ENCODE peak calls at places on chromosomes 5 and 9, in six cellular contexts. One of them, this sample, is unnamed.

GRCh38 chr9:84600739-84601138 is 68.8 kb upstream of the NTRK2 start:
- DNase-seq in IMR-90: no peak
- DNase-seq in choroid plexus epithelial cell: no peak
- DNase-seq in breast epithelium: no peak
- DNase-seq in fibroblast of pulmonary artery: no peak
- DNase-seq in AG10803: no peak
- DNase-seq in this sample: no peak

GRCh38 chr9:16688814-16689213 is 181.7 kb downstream of the BNC2 start:
- DNase-seq in choroid plexus epithelial cell: peak
- DNase-seq in AG10803: no peak
- DNase-seq in IMR-90: no peak
- DNase-seq in breast epithelium: no peak
- DNase-seq in fibroblast of pulmonary artery: peak
- DNase-seq in this sample: no peak

GRCh38 chr9:27529316-27530278 is at the start of gene MOB3B:
- DNase-seq in AG10803: peak
- DNase-seq in choroid plexus epithelial cell: peak
- DNase-seq in IMR-90: peak
- DNase-seq in breast epithelium: peak
- DNase-seq in fibroblast of pulmonary artery: peak
- DNase-seq in this sample: peak

GRCh38 chr5:139660105-139660915 is 12.2 kb downstream of the CXXC5 start:
- DNase-seq in choroid plexus epithelial cell: no peak
- DNase-seq in IMR-90: no peak
- DNase-seq in breast epithelium: peak
- DNase-seq in AG10803: peak
- DNase-seq in fibroblast of pulmonary artery: no peak
- DNase-seq in this sample: peak

GRCh38 chr5:147200001-147200400 is 34.8 kb upstream of the STK32A start:
- DNase-seq in breast epithelium: no peak
- DNase-seq in choroid plexus epithelial cell: no peak
- DNase-seq in IMR-90: no peak
- DNase-seq in AG10803: no peak
- DNase-seq in fibroblast of pulmonary artery: no peak
- DNase-seq in this sample: no peak

GRCh38 chr5:181043285-181044092 is 3.4 kb downstream of the BTNL9 start:
- DNase-seq in IMR-90: no peak
- DNase-seq in breast epithelium: no peak
- DNase-seq in AG10803: no peak
- DNase-seq in fibroblast of pulmonary artery: no peak
- DNase-seq in choroid plexus epithelial cell: no peak
- DNase-seq in this sample: no peak

GRCh38 chr5:15785636-15786035 is 285.7 kb downstream of the FBXL7 start:
- DNase-seq in AG10803: no peak
- DNase-seq in breast epithelium: no peak
- DNase-seq in IMR-90: no peak
- DNase-seq in choroid plexus epithelial cell: no peak
- DNase-seq in fibroblast of pulmonary artery: no peak
- DNase-seq in this sample: no peak

GRCh38 chr5:35938518-35939227 is at the start of gene CAPSL:
- DNase-seq in breast epithelium: peak
- DNase-seq in IMR-90: peak
- DNase-seq in choroid plexus epithelial cell: peak
- DNase-seq in AG10803: peak
- DNase-seq in fibroblast of pulmonary artery: peak
- DNase-seq in this sample: peak

GRCh38 chr9:79387091-79387490 is 184.7 kb upstream of the TLE4 start:
- DNase-seq in IMR-90: peak
- DNase-seq in breast epithelium: no peak
- DNase-seq in AG10803: no peak
- DNase-seq in fibroblast of pulmonary artery: no peak
- DNase-seq in choroid plexus epithelial cell: peak
- DNase-seq in this sample: no peak

GRCh38 chr9:96617439-96618185 is 2.0 kb downstream of the CDC14B start:
- DNase-seq in AG10803: no peak
- DNase-seq in breast epithelium: no peak
- DNase-seq in IMR-90: no peak
- DNase-seq in fibroblast of pulmonary artery: no peak
- DNase-seq in choroid plexus epithelial cell: no peak
- DNase-seq in this sample: no peak
- H3K4me3 ChIP-seq in AG10803: peak
- H3K4me3 ChIP-seq in breast epithelium: peak
- H3K4me3 ChIP-seq in IMR-90: peak
- H3K4me3 ChIP-seq in fibroblast of pulmonary artery: no peak
- H3K4me3 ChIP-seq in choroid plexus epithelial cell: peak
- H3K4me3 ChIP-seq in this sample: peak

DNA sequence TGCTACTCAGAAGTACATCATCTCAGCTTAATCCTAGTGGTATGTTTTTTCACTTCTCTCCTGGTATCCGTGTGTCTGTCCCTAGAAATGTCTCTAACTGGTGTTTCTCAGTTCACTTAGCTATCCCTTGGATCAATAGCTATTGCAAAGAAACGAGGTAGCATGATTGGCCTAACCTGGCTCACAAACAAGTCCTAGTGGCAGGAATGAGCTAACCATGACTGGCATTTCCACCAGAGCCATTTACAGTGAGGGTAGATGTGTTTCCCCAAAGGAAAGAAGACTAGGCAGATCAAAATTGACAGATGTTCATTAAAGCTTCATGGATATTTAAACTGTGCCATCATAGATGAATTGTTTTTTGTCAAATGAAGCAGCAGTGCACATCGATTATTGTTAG is 82.5 kb downstream of the PALM2AKAP2 start:
- DNase-seq in IMR-90: no peak
- DNase-seq in AG10803: no peak
- DNase-seq in choroid plexus epithelial cell: no peak
- DNase-seq in fibroblast of pulmonary artery: no peak
- DNase-seq in breast epithelium: no peak
- DNase-seq in this sample: no peak
- TF ChIP-seq CTCF in IMR-90: no peak
- TF ChIP-seq CTCF in AG10803: peak
- TF ChIP-seq CTCF in choroid plexus epithelial cell: no peak
- TF ChIP-seq CTCF in fibroblast of pulmonary artery: no peak
- TF ChIP-seq CTCF in breast epithelium: no peak
- TF ChIP-seq CTCF in this sample: no peak

GRCh38 chr5:177591690-177592009 is 353 bp upstream of the TMED9 start:
- DNase-seq in AG10803: no peak
- DNase-seq in choroid plexus epithelial cell: no peak
- DNase-seq in fibroblast of pulmonary artery: no peak
- DNase-seq in breast epithelium: no peak
- DNase-seq in IMR-90: no peak
- DNase-seq in this sample: no peak

GRCh38 chr5:177592905-177593304 is 902 bp downstream of the TMED9 start:
- DNase-seq in fibroblast of pulmonary artery: no peak
- DNase-seq in choroid plexus epithelial cell: no peak
- DNase-seq in IMR-90: no peak
- DNase-seq in breast epithelium: no peak
- DNase-seq in AG10803: no peak
- DNase-seq in this sample: no peak

GRCh38 chr5:177592010-177592834 is at the start of gene TMED9:
- DNase-seq in IMR-90: peak
- DNase-seq in fibroblast of pulmonary artery: peak
- DNase-seq in choroid plexus epithelial cell: peak
- DNase-seq in breast epithelium: peak
- DNase-seq in AG10803: peak
- DNase-seq in this sample: peak

GRCh38 chr5:177588413-177588909 is 3.5 kb upstream of the TMED9 start:
- DNase-seq in choroid plexus epithelial cell: no peak
- DNase-seq in fibroblast of pulmonary artery: no peak
- DNase-seq in breast epithelium: no peak
- DNase-seq in AG10803: no peak
- DNase-seq in IMR-90: no peak
- DNase-seq in this sample: no peak

GRCh38 chr5:177590406-177590805 is 1.6 kb upstream of the TMED9 start:
- DNase-seq in fibroblast of pulmonary artery: no peak
- DNase-seq in breast epithelium: no peak
- DNase-seq in AG10803: no peak
- DNase-seq in IMR-90: no peak
- DNase-seq in choroid plexus epithelial cell: no peak
- DNase-seq in this sample: no peak
- H3K4me3 ChIP-seq in fibroblast of pulmonary artery: no peak
- H3K4me3 ChIP-seq in breast epithelium: no peak
- H3K4me3 ChIP-seq in AG10803: no peak
- H3K4me3 ChIP-seq in IMR-90: no peak
- H3K4me3 ChIP-seq in choroid plexus epithelial cell: no peak
- H3K4me3 ChIP-seq in this sample: no peak

DNA sequence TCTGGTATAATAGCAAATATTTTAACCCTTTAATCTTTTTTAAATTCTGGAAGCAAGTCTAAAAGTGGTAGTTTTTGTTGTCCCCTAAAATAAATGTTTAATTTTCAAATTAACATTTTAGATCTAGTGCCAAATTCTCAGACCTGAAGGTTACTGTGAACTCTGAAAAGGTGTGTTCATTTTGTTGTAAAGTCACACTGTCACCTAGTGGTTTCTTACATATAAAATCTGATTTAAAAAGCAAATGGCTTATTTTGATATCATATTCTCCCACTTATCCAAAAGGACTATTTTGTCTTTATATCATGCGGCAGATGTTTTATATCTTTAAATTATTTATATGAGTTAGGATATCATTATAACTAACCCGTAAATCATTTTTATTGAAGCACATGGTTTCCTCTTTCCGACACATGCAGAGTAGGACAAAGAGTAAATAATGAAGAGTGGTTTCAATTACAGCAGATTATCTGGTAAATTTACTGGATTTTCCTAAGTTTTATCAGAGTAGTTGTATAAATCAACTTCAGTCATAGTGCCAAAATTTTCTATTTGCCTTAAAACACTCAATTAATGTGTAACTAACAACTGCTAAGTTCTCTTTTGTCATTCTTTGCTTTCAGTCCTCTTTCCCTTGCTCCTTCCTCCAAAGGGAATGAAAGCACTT is 189.4 kb downstream of the COX7C start:
- DNase-seq in AG10803: no peak
- DNase-seq in breast epithelium: no peak
- DNase-seq in fibroblast of pulmonary artery: no peak
- DNase-seq in IMR-90: no peak
- DNase-seq in choroid plexus epithelial cell: no peak
- DNase-seq in this sample: no peak
- TF ChIP-seq CTCF in AG10803: no peak
- TF ChIP-seq CTCF in breast epithelium: no peak
- TF ChIP-seq CTCF in fibroblast of pulmonary artery: no peak
- TF ChIP-seq CTCF in IMR-90: no peak
- TF ChIP-seq CTCF in choroid plexus epithelial cell: no peak
- TF ChIP-seq CTCF in this sample: no peak

GRCh38 chr5:64505769-64506566 is at the start of gene RGS7BP:
- DNase-seq in fibroblast of pulmonary artery: peak
- DNase-seq in AG10803: peak
- DNase-seq in choroid plexus epithelial cell: peak
- DNase-seq in IMR-90: peak
- DNase-seq in breast epithelium: no peak
- DNase-seq in this sample: peak

GRCh38 chr5:64497390-64497789 is 8.4 kb upstream of the RGS7BP start:
- DNase-seq in choroid plexus epithelial cell: peak
- DNase-seq in AG10803: peak
- DNase-seq in fibroblast of pulmonary artery: peak
- DNase-seq in breast epithelium: no peak
- DNase-seq in IMR-90: peak
- DNase-seq in this sample: peak

GRCh38 chr5:64506567-64507321 is 929 bp downstream of the RGS7BP start:
- DNase-seq in IMR-90: no peak
- DNase-seq in fibroblast of pulmonary artery: no peak
- DNase-seq in AG10803: no peak
- DNase-seq in breast epithelium: no peak
- DNase-seq in choroid plexus epithelial cell: no peak
- DNase-seq in this sample: no peak

GRCh38 chr5:64502181-64502580 is 3.6 kb upstream of the RGS7BP start:
- DNase-seq in choroid plexus epithelial cell: peak
- DNase-seq in breast epithelium: no peak
- DNase-seq in IMR-90: no peak
- DNase-seq in AG10803: no peak
- DNase-seq in fibroblast of pulmonary artery: no peak
- DNase-seq in this sample: no peak
- H3K4me3 ChIP-seq in choroid plexus epithelial cell: no peak
- H3K4me3 ChIP-seq in breast epithelium: no peak
- H3K4me3 ChIP-seq in IMR-90: no peak
- H3K4me3 ChIP-seq in AG10803: no peak
- H3K4me3 ChIP-seq in fibroblast of pulmonary artery: no peak
- H3K4me3 ChIP-seq in this sample: no peak

DNA sequence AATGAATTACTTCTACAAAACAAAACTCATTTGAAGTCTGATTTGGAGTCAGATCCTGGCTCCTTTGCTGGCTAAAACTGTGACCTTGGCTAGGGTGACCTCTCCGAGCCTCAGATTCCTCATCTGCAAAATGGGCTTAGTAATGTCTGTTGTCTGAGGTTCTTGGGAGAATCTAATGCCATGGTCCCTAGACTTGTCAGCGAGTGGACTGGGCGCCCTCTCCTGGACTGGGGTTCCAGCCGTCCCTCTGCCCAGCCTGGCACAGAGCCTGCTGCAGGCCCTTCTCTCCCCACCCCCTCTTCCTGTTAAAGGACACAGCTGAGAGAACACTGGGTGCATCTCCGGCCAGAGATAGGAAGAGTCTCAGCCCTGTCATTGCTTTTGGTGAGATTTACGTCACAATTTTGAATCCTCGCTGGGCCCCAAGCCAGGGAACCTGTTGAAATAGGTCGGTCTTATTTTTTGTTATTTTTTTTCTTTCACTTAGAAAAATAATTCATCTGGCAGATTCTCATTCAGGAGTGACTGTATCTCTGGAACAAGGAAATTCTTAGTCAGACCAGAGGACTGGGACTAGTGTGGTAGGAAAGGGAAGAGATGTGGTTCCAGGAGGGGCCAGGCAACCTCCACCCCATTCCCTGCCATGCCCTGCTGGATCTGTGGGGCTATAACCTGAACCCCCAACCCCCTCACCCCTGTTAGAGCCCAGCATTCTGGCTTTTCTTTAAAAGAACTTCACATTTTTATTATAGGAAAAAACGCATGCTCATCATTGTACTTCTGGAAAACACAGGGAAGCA is 48.2 kb upstream of the RPL26L1 start:
- DNase-seq in fibroblast of pulmonary artery: peak
- DNase-seq in breast epithelium: peak
- DNase-seq in AG10803: peak
- DNase-seq in IMR-90: peak
- DNase-seq in choroid plexus epithelial cell: peak
- DNase-seq in this sample: peak
- TF ChIP-seq CTCF in fibroblast of pulmonary artery: peak
- TF ChIP-seq CTCF in breast epithelium: no peak
- TF ChIP-seq CTCF in AG10803: peak
- TF ChIP-seq CTCF in IMR-90: peak
- TF ChIP-seq CTCF in choroid plexus epithelial cell: peak
- TF ChIP-seq CTCF in this sample: peak

GRCh38 chr9:35972093-35972492 is 14.1 kb upstream of the OR2S2 start:
- DNase-seq in choroid plexus epithelial cell: no peak
- DNase-seq in AG10803: no peak
- DNase-seq in IMR-90: no peak
- DNase-seq in fibroblast of pulmonary artery: no peak
- DNase-seq in breast epithelium: no peak
- DNase-seq in this sample: no peak
- H3K4me3 ChIP-seq in choroid plexus epithelial cell: peak
- H3K4me3 ChIP-seq in AG10803: no peak
- H3K4me3 ChIP-seq in IMR-90: no peak
- H3K4me3 ChIP-seq in fibroblast of pulmonary artery: no peak
- H3K4me3 ChIP-seq in breast epithelium: no peak
- H3K4me3 ChIP-seq in this sample: no peak

DNA sequence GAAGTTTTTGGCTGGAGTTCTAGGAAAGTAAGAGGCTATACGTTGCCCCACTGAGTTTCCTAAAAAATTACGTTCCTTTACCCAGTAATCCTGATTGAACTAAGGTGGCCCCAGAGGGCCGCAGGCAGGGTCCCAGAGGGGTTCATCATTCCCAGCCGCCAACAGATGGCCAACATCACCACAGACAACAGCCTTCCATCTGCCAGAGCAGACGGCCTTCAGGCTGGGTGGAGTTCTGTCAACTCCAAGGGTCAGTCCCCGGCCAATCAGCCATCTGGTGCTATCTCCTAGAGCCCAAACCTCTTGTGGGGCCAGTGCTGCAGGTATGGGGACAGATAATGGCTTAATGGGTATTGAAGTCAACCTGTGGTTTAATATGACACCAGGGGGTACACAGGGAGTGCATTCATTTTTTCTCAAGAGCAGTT is 30.4 kb downstream of the TBC1D2 start:
- DNase-seq in breast epithelium: no peak
- DNase-seq in fibroblast of pulmonary artery: no peak
- DNase-seq in AG10803: no peak
- DNase-seq in IMR-90: no peak
- DNase-seq in choroid plexus epithelial cell: no peak
- DNase-seq in this sample: no peak
- TF ChIP-seq CTCF in breast epithelium: no peak
- TF ChIP-seq CTCF in fibroblast of pulmonary artery: no peak
- TF ChIP-seq CTCF in AG10803: no peak
- TF ChIP-seq CTCF in IMR-90: no peak
- TF ChIP-seq CTCF in choroid plexus epithelial cell: no peak
- TF ChIP-seq CTCF in this sample: no peak

This sample was measured in cardiac fibroblast.